ENCODE peak calls at places on chromosomes 7 and 10, in six cellular contexts. M is breast epithelium, D is GM23338, S is stomach, U is transverse colon, P is suprapubic skin. X is an unnamed sample.

GRCh38 chr10:112059220-112059619 is 124.3 kb downstream of the GPAM start:
- DNase-seq in M (no peak), D (peak; percentile 54), S (no peak), U (no peak), P (no peak), X (no peak)

GRCh38 chr7:44765579-44766415 is 17.1 kb downstream of the ZMIZ2 start:
- DNase-seq in M (no peak), D (no peak), S (no peak), U (no peak), P (no peak), X (no peak)

GRCh38 chr10:105466521-105466920 is 825.4 kb downstream of the SORCS3 start:
- DNase-seq in M (no peak), D (no peak), S (no peak), U (no peak), P (no peak), X (no peak)

GRCh38 chr10:79463578-79464496 is 18.4 kb upstream of the ZCCHC24 start:
- DNase-seq in M (no peak), D (no peak), S (no peak), U (no peak), P (no peak), X (no peak)

GRCh38 chr10:133275683-133276092 is 980 bp downstream of the ADAM8 start:
- DNase-seq in M (no peak), D (no peak), S (no peak), U (no peak), P (no peak), X (no peak)

GRCh38 chr7:67692425-67692824 is 695.8 kb downstream of the TYW1 start:
- DNase-seq in M (peak; percentile 20), D (no peak), S (peak; percentile 54), U (no peak), P (no peak), X (no peak)

GRCh38 chr10:110811791-110812581 is 59.7 kb upstream of the PDCD4 start:
- DNase-seq in M (no peak), D (no peak), S (peak; percentile 53), U (peak; percentile 52), P (no peak), X (peak; percentile 78)

GRCh38 chr10:22651276-22651980 is 63.0 kb downstream of the PIP4K2A start:
- DNase-seq in M (no peak), D (no peak), S (no peak), U (no peak), P (no peak), X (no peak)

GRCh38 chr7:103127006-103127405 is 21.9 kb downstream of the NAPEPLD start:
- DNase-seq in M (no peak), D (no peak), S (no peak), U (no peak), P (no peak), X (no peak)
- H3K4me3 ChIP-seq in M (no peak overlapping the region), D (no peak overlapping the region), S (no peak overlapping the region), U (no peak overlapping the region), P (no peak overlapping the region), X (no peak overlapping the region)

DNA sequence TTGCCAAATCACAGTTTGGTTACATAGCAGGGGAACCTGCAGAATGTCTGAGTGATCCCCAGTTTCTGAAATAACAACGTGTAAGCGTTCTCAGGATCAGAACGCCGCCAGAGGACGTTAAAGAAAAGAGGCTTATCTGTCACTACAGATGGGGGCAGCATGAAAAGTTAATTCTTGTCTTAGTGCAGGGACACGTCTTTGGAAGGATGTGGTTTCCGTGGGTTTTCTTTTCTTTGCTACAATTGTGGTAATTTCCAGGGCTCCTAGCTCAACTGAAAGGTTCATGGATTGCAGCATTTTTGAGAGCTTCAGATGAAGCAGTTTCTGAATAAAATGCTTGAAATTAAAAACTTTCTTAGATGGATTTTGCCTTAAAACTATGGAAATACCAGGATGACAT is 106.6 kb downstream of the PRKCQ start:
- DNase-seq in M (no peak), D (no peak), S (no peak), U (peak; percentile 9), P (no peak), X (no peak)
- TF ChIP-seq POLR2AphosphoS5 in M (no peak), D (no peak), S (no peak), U (no peak), P (no peak), X (no peak)

GRCh38 chr10:118670472-118671124 is 75.2 kb upstream of the PRLHR start:
- DNase-seq in M (no peak), D (no peak), S (no peak), U (no peak), P (peak; percentile 55), X (peak; percentile 56)

GRCh38 chr10:118668228-118668952 is 72.9 kb upstream of the PRLHR start:
- DNase-seq in M (no peak), D (peak; percentile 36), S (no peak), U (no peak), P (peak; percentile 67), X (peak; percentile 74)

GRCh38 chr10:118667732-118668131 is 72.3 kb upstream of the PRLHR start:
- DNase-seq in M (no peak), D (no peak), S (no peak), U (no peak), P (no peak), X (no peak)

GRCh38 chr10:118669020-118669766 is 73.7 kb upstream of the PRLHR start:
- DNase-seq in M (no peak), D (no peak), S (no peak), U (no peak), P (peak; percentile 79), X (no peak)

GRCh38 chr10:118669835-118670234 is 74.4 kb upstream of the PRLHR start:
- DNase-seq in M (no peak), D (no peak), S (no peak), U (no peak), P (no peak), X (no peak)
- H3K4me3 ChIP-seq in M (no peak overlapping the region), D (no peak overlapping the region), S (no peak overlapping the region), U (no peak overlapping the region), P (no peak overlapping the region), X (no peak overlapping the region)

DNA sequence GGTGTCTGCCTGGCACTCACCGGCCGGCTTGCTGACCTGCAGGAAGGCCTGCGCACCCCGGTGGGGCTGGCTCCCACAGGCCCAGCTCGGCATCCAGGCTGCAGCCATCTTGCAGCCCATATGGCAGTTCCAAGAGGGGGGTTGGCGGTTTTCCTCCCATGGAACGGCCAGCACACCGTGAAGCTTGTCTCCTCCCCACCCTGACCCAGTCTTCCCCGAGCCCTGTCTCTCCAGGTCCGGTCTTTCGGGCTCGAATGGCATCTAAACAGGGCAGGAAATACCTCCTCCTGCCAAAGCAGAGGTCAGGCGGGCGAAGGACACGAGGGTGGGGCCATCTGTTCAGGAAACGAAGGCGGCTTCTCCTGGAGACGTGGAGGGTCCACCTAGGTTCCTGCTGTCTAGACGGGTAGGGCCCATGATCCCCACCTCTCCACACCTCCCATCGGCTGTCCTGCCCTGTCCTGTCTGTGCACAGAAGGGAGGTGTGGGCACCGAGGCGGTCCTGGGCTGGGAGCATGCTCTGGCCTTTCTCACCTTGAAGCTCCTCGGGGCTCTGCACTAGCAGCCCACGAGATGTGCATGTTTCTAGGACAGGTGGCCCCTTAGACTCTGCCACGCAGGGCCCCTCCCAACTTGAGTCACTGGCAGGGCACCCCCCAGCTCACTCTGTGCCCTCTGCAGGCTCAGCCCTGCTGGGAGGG is 113.7 kb upstream of the DIP2C start:
- DNase-seq in M (no peak), D (no peak), S (no peak), U (no peak), P (peak; percentile 75), X (peak; percentile 60)
- TF ChIP-seq POLR2AphosphoS5 in M (no peak), D (no peak), S (no peak), U (no peak), P (no peak), X (no peak)

GRCh38 chr7:47943676-47944474 is 4.4 kb downstream of the PKD1L1 start:
- DNase-seq in M (no peak), D (no peak), S (no peak), U (no peak), P (no peak), X (no peak)
- H3K4me3 ChIP-seq in M (no peak overlapping the region), D (no peak overlapping the region), S (no peak overlapping the region), U (no peak overlapping the region), P (no peak overlapping the region), X (no peak overlapping the region)

GRCh38 chr7:37342665-37343471 is 105.8 kb downstream of the ELMO1 start:
- DNase-seq in M (no peak), D (no peak), S (peak; percentile 31), U (peak; percentile 51), P (no peak), X (no peak)
- TF ChIP-seq POLR2AphosphoS5 in M (no peak), D (no peak), S (no peak), U (peak; percentile 3), P (no peak), X (no peak)

GRCh38 chr7:17307558-17307957 is 9.1 kb downstream of the AHR start:
- DNase-seq in M (no peak), D (no peak), S (no peak), U (no peak), P (no peak), X (no peak)

GRCh38 chr7:17302575-17303142 is 4.2 kb downstream of the AHR start:
- DNase-seq in M (no peak), D (peak; percentile 21), S (no peak), U (no peak), P (no peak), X (no peak)

GRCh38 chr7:17307033-17307432 is 8.6 kb downstream of the AHR start:
- DNase-seq in M (no peak), D (no peak), S (no peak), U (no peak), P (no peak), X (no peak)

GRCh38 chr7:17305387-17306171 is 7.1 kb downstream of the AHR start:
- DNase-seq in M (no peak), D (no peak), S (no peak), U (no peak), P (no peak), X (no peak)

GRCh38 chr7:17304926-17305325 is 6.5 kb downstream of the AHR start:
- DNase-seq in M (no peak), D (no peak), S (no peak), U (no peak), P (no peak), X (no peak)
- H3K4me3 ChIP-seq in M (peak overlapping the region; percentile 2), D (no peak overlapping the region), S (peak overlapping the region; percentile 91), U (no peak overlapping the region), P (peak overlapping the region; percentile 82), X (peak overlapping the region; percentile 11)

GRCh38 chr10:127347202-127347959 is 151.0 kb upstream of the INSYN2A start:
- DNase-seq in M (no peak), D (no peak), S (no peak), U (no peak), P (no peak), X (no peak)
- TF ChIP-seq POLR2AphosphoS5 in M (no peak), D (no peak), S (no peak), U (no peak), P (no peak), X (no peak)